ENCODE peak calls at places on chromosomes 6 and 20, in ten cellular contexts. E is fibroblast of lung, F is GM23248, L is HCT116, R is trophoblast cell, W is stomach, V is ovary, J is RWPE1, I is IMR-90, D is body of pancreas. S is an unnamed sample.

GRCh38 chr6:167826230-167827061 is at the start of gene AFDN:
- DNase-seq in D (peak), E (peak), I (peak), J (peak), F (peak), L (no peak), R (peak), V (peak), W (peak), S (no peak)

GRCh38 chr6:90249044-90249443 is 47.6 kb downstream of the BACH2 start:
- DNase-seq in I (peak), W (no peak), D (no peak), L (no peak), E (no peak), V (no peak), J (no peak), R (no peak), F (peak), S (no peak)

GRCh38 chr20:2032168-2032567 is 38.3 kb upstream of the PDYN start:
- DNase-seq in W (no peak), V (no peak), D (no peak), I (no peak), J (no peak), F (no peak), L (no peak), R (no peak), E (no peak), S (peak)

GRCh38 chr20:44204156-44204831 is 6.3 kb downstream of the OSER1 start:
- DNase-seq in I (peak), E (peak), D (peak), L (peak), J (peak), R (peak), W (no peak), V (no peak), F (peak), S (no peak)

GRCh38 chr6:170110201-170111140 is 180.4 kb downstream of the DLL1 start:
- DNase-seq in W (peak), F (no peak), E (no peak), R (no peak), I (no peak), D (peak), L (no peak), V (peak), J (no peak), S (no peak)

GRCh38 chr20:51116765-51117686 is 94.1 kb upstream of the KCNG1 start:
- DNase-seq in J (no peak), R (peak), I (peak), V (no peak), W (no peak), L (no peak), E (no peak), D (no peak), F (peak), S (no peak)

GRCh38 chr20:50744143-50744792 is 12.9 kb downstream of the PARD6B start:
- DNase-seq in D (peak), E (peak), R (peak), V (peak), L (peak), I (peak), J (peak), W (peak), F (peak), S (peak)

GRCh38 chr6:118862443-118862842 is 31.5 kb upstream of the ASF1A start:
- DNase-seq in I (no peak), L (no peak), W (no peak), J (no peak), E (no peak), F (no peak), R (no peak), V (no peak), D (no peak), S (no peak)

GRCh38 chr6:161035182-161035980 is 43.8 kb downstream of the MAP3K4 start:
- DNase-seq in J (no peak), L (no peak), W (no peak), D (no peak), E (no peak), V (no peak), I (no peak), R (no peak), F (no peak), S (no peak)

GRCh38 chr20:21099653-21100589 is 6.2 kb downstream of the LINC00237 start:
- DNase-seq in E (no peak), I (peak), D (no peak), V (no peak), L (no peak), F (no peak), W (peak), R (peak), J (peak), S (no peak)

GRCh38 chr6:41747256-41748101 is at the start of gene PGC:
- DNase-seq in F (no peak), D (no peak), L (no peak), J (no peak), E (no peak), R (no peak), W (peak), I (no peak), V (no peak), S (no peak)

GRCh38 chr6:161393292-161393691 is 119.4 kb upstream of the AGPAT4 start:
- DNase-seq in W (no peak), J (no peak), D (no peak), E (no peak), R (no peak), V (no peak), F (no peak), L (no peak), I (no peak), S (no peak)

GRCh38 chr20:47549671-47550070 is 48.0 kb downstream of the NCOA3 start:
- DNase-seq in R (peak), W (no peak), J (no peak), L (no peak), D (no peak), F (no peak), V (no peak), I (no peak), E (no peak), S (no peak)

GRCh38 chr6:26032387-26033131 is 54.7 kb upstream of the HFE start:
- DNase-seq in J (peak), W (no peak), F (peak), L (no peak), I (peak), E (peak), D (no peak), V (no peak), R (peak), S (no peak)

GRCh38 chr6:110036408-110037302 is 58.5 kb downstream of the GPR6 start:
- DNase-seq in I (no peak), J (no peak), R (peak), W (no peak), L (no peak), F (no peak), D (no peak), E (no peak), V (no peak), S (no peak)

GRCh38 chr6:87909849-87910248 is 137.8 kb upstream of the SPACA1 start:
- DNase-seq in J (peak), I (peak), V (no peak), F (peak), R (no peak), L (no peak), W (no peak), D (no peak), E (peak), S (no peak)

GRCh38 chr6:75602164-75602896 is 650 bp downstream of the SENP6 start:
- DNase-seq in R (peak), W (peak), L (peak), F (peak), V (peak), D (peak), I (peak), E (peak), J (peak), S (peak)

GRCh38 chr20:47502801-47503239 is 1.1 kb downstream of the NCOA3 start:
- DNase-seq in D (no peak), J (peak), I (peak), W (no peak), E (peak), F (peak), R (no peak), V (no peak), L (no peak), S (no peak)

GRCh38 chr20:33554914-33555420 is 65.1 kb downstream of the CBFA2T2 start:
- DNase-seq in D (peak), W (no peak), F (peak), L (peak), I (peak), E (peak), V (no peak), J (peak), R (no peak), S (no peak)

GRCh38 chr6:77652739-77653138 is at the start of gene MEI4:
- DNase-seq in W (no peak), D (no peak), L (no peak), J (no peak), E (no peak), V (no peak), I (no peak), R (no peak), F (no peak), S (no peak)

GRCh38 chr6:77650098-77650663 is 2.7 kb upstream of the MEI4 start:
- DNase-seq in I (no peak), D (peak), L (no peak), J (no peak), F (no peak), W (no peak), V (peak), E (no peak), R (peak), S (no peak)

GRCh38 chr6:138157986-138158638 is 3.6 kb upstream of the ARFGEF3 start:
- DNase-seq in E (peak), D (no peak), W (no peak), L (no peak), J (no peak), F (peak), I (no peak), R (no peak), V (no peak), S (no peak)

GRCh38 chr20:32909451-32909850 is 50.7 kb downstream of the EFCAB8 start:
- DNase-seq in I (no peak), L (no peak), R (no peak), W (no peak), D (no peak), J (no peak), V (no peak), F (no peak), E (no peak), S (no peak)

GRCh38 chr6:159874475-159874874 is 16.3 kb upstream of the MAS1 start:
- DNase-seq in J (no peak), R (no peak), F (peak), V (peak), L (no peak), I (peak), D (peak), E (peak), W (peak), S (peak)

GRCh38 chr6:130055271-130055670 is 36.9 kb downstream of the L3MBTL3 start:
- DNase-seq in E (no peak), R (no peak), D (no peak), L (no peak), F (no peak), W (no peak), I (no peak), V (no peak), J (no peak), S (no peak)

GRCh38 chr6:155228549-155229166 is 35.2 kb upstream of the CLDN20 start:
- DNase-seq in W (no peak), L (no peak), R (no peak), D (no peak), F (peak), E (peak), I (peak), V (no peak), J (no peak), S (no peak)

GRCh38 chr6:135458051-135458450 is 39.5 kb downstream of the AHI1 start:
- DNase-seq in V (no peak), J (no peak), F (peak), W (no peak), R (no peak), D (no peak), L (no peak), I (no peak), E (no peak), S (no peak)

GRCh38 chr6:3906191-3907019 is 57.2 kb downstream of the FAM50B start:
- DNase-seq in L (no peak), W (no peak), D (peak), V (no peak), F (no peak), E (no peak), J (no peak), I (no peak), R (no peak), S (no peak)

GRCh38 chr20:20334489-20334888 is 33.4 kb upstream of the INSM1 start:
- DNase-seq in W (no peak), D (no peak), R (no peak), L (no peak), V (no peak), E (no peak), J (no peak), I (no peak), F (no peak), S (no peak)

GRCh38 chr6:78666764-78667163 is 200.6 kb upstream of the IRAK1BP1 start:
- DNase-seq in I (no peak), W (no peak), V (no peak), F (no peak), R (no peak), L (no peak), E (no peak), J (no peak), D (no peak), S (no peak)
- H3K27ac ChIP-seq in I (no peak), W (no peak), V (no peak), F (no peak), R (no peak), L (no peak), E (no peak), J (no peak), D (no peak), S (no peak)

DNA sequence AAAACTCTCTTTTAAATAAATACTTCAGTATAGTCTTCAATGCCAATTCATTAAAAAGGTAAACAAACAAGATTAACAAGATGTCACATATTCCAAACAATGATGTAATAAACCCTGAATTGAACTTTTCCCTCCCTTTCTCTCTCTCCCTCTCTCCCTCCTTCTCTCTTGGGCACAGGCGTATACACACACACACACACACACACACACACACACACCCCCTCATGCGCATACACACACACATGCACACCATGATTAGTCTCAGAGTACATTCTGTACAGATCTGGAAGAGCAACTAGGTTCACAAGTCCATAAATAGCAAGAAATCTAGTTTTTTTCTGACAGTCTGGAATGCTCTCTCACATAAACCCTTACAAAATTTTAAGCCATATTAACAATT is 128.3 kb downstream of the DST start:
- DNase-seq in R (no peak), J (no peak), L (no peak), E (peak), V (no peak), F (no peak), W (no peak), D (no peak), I (peak), S (no peak)
- H3K27ac ChIP-seq in R (no peak), J (no peak), L (no peak), E (no peak), V (no peak), F (no peak), W (no peak), D (peak), I (peak), S (no peak)

DNA sequence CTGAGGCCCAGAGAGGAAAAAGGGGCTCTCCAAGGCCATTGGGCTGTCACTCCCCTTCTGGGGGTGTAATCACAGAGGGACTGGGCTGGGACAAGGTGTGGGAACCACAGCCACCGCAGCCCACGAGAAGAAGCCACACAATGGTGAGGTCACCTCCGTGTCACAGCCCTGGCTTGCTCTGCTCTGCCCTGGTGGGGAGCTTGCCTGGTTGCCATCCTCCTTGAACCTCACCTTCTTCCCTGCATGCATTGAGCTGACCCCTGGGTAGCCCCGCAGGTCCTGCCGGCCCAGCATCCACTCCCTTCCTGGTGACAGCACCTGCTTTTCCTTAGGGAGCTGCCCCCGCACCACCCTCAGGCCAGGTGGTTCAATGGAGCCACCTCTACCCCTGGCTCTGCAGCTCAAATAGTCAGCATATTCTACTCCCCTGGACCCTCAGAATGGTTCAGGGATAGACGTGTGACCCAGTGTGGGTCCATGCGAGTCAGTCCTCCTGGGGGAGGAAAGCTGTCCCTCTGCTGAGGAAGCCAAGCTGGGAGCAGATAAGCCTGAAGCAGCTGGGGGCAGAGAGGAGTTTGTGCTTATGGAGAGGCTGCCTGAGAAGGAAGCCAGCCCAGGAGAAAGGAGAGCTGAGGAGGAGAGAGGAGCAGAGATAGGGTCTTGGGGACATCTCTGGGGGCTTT is 21.3 kb downstream of the RBM38 start:
- DNase-seq in L (no peak), D (no peak), R (no peak), W (no peak), I (no peak), F (no peak), V (no peak), E (no peak), J (no peak), S (no peak)
- H3K27ac ChIP-seq in L (no peak), D (no peak), R (no peak), W (no peak), I (no peak), F (no peak), V (no peak), E (no peak), J (no peak), S (no peak)

GRCh38 chr6:68052234-68052633 is 582.8 kb upstream of the ADGRB3 start:
- DNase-seq in J (no peak), L (no peak), F (no peak), R (no peak), W (no peak), D (no peak), I (no peak), V (no peak), E (no peak), S (no peak)
- H3K27ac ChIP-seq in J (no peak), L (no peak), F (no peak), R (no peak), W (no peak), D (no peak), I (no peak), V (no peak), E (no peak), S (no peak)

GRCh38 chr6:123423130-123423529 is 213.6 kb downstream of the TRDN start:
- DNase-seq in I (no peak), V (no peak), L (no peak), D (no peak), J (no peak), F (no peak), E (no peak), W (no peak), R (no peak), S (no peak)
- H3K27ac ChIP-seq in I (no peak), V (no peak), L (no peak), D (no peak), J (no peak), F (no peak), E (no peak), W (no peak), R (no peak), S (no peak)

GRCh38 chr20:37913563-37914366 is 10.8 kb downstream of the VSTM2L start:
- DNase-seq in V (no peak), J (no peak), E (no peak), I (no peak), L (no peak), R (no peak), W (no peak), F (no peak), D (no peak), S (no peak)

GRCh38 chr20:37915800-37916570 is 13.1 kb downstream of the VSTM2L start:
- DNase-seq in L (no peak), F (no peak), E (no peak), D (no peak), I (no peak), V (peak), R (no peak), J (no peak), W (peak), S (peak)

GRCh38 chr20:37915434-37915787 is 12.5 kb downstream of the VSTM2L start:
- DNase-seq in F (no peak), V (no peak), L (no peak), E (no peak), I (no peak), R (no peak), W (no peak), D (no peak), J (no peak), S (no peak)

GRCh38 chr20:37914367-37914671 is 11.4 kb downstream of the VSTM2L start:
- DNase-seq in I (no peak), F (no peak), E (no peak), V (no peak), L (no peak), R (no peak), D (no peak), J (no peak), W (no peak), S (no peak)

DNA sequence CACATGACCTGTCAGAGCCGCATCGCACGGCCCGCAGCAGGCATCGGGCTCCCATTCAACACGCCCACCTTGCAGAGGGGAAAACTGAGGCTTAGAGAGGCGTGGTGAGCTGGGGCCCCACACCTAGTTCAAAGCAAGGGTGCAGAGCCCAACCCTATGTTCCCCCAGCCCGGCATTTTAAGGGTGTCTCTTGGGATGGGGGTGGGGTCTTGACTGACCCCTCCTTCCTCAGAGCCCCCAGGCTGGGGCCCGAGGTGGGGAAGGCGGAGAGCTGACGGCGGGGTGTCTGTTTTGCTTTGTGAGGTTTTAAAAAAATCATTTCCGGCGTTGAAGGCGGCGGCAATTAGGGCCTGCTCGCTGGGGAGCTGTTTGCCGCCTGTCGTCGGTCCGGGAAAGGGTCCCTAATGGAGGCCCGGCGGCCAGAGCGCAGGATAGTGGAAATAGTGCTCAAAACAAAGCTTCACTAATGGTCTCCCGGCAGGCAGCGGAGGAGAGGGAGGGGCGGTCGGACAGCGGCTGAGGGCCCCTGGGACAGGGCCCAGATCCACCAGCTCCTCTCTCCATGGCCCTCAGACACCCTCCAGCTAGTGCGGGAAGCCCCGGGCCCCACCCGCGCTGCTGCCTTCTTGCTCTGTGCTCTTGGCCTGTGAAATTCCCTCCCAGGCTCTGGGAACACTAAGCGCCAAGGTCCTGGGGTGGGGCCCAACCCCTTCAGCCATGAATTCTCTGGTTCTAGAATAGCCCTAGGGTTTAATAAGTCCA is 11.9 kb downstream of the VSTM2L start:
- DNase-seq in F (no peak), J (no peak), W (no peak), R (no peak), E (no peak), V (no peak), L (no peak), I (no peak), D (no peak), S (no peak)
- H3K27ac ChIP-seq in F (no peak), J (no peak), W (no peak), R (peak), E (no peak), V (no peak), L (no peak), I (no peak), D (no peak), S (no peak)

S was measured in caudate nucleus.